ENCODE peak calls at places on chromosomes 7 and 10, in seven cellular contexts. One of them, this sample, is unnamed.

GRCh38 chr10:30827531-30828120 is 198.1 kb upstream of the LYZL2 start:
- DNase-seq in Panc1: no peak
- DNase-seq in hepatocyte: peak
- DNase-seq in activated CD4-positive, alpha-beta T cell treated with anti-CD3 and anti-CD28 coated beads for 24 hours: no peak
- DNase-seq in stimulated activated CD8-positive, alpha-beta memory T cell treated with anti-CD3 and anti-CD28 coated beads, Interleukin-12 subunit alpha, Interleukin-12 subunit beta, amount 100 ng/mL, for 4 hours: no peak
- DNase-seq in NCI-H1092: peak
- DNase-seq in NCI-H748 treated with DMSO at 0.1 percent for 48 hours: peak
- DNase-seq in this sample: peak

GRCh38 chr10:92678196-92678595 is 11.6 kb upstream of the HHEX start:
- DNase-seq in activated CD4-positive, alpha-beta T cell treated with anti-CD3 and anti-CD28 coated beads for 24 hours: no peak
- DNase-seq in NCI-H748 treated with DMSO at 0.1 percent for 48 hours: no peak
- DNase-seq in stimulated activated CD8-positive, alpha-beta memory T cell treated with anti-CD3 and anti-CD28 coated beads, Interleukin-12 subunit alpha, Interleukin-12 subunit beta, amount 100 ng/mL, for 4 hours: no peak
- DNase-seq in Panc1: no peak
- DNase-seq in hepatocyte: no peak
- DNase-seq in NCI-H1092: no peak
- DNase-seq in this sample: no peak

GRCh38 chr10:86411281-86411841 is 44.8 kb upstream of the GRID1 start:
- DNase-seq in hepatocyte: peak
- DNase-seq in NCI-H748 treated with DMSO at 0.1 percent for 48 hours: no peak
- DNase-seq in NCI-H1092: no peak
- DNase-seq in stimulated activated CD8-positive, alpha-beta memory T cell treated with anti-CD3 and anti-CD28 coated beads, Interleukin-12 subunit alpha, Interleukin-12 subunit beta, amount 100 ng/mL, for 4 hours: no peak
- DNase-seq in Panc1: no peak
- DNase-seq in activated CD4-positive, alpha-beta T cell treated with anti-CD3 and anti-CD28 coated beads for 24 hours: no peak
- DNase-seq in this sample: no peak

GRCh38 chr10:87878664-87879459 is 15.4 kb downstream of the PTEN start:
- DNase-seq in NCI-H1092: no peak
- DNase-seq in hepatocyte: no peak
- DNase-seq in stimulated activated CD8-positive, alpha-beta memory T cell treated with anti-CD3 and anti-CD28 coated beads, Interleukin-12 subunit alpha, Interleukin-12 subunit beta, amount 100 ng/mL, for 4 hours: no peak
- DNase-seq in NCI-H748 treated with DMSO at 0.1 percent for 48 hours: no peak
- DNase-seq in Panc1: no peak
- DNase-seq in activated CD4-positive, alpha-beta T cell treated with anti-CD3 and anti-CD28 coated beads for 24 hours: no peak
- DNase-seq in this sample: no peak

GRCh38 chr10:123145542-123146012 is 2.4 kb upstream of the HMX2 start:
- DNase-seq in stimulated activated CD8-positive, alpha-beta memory T cell treated with anti-CD3 and anti-CD28 coated beads, Interleukin-12 subunit alpha, Interleukin-12 subunit beta, amount 100 ng/mL, for 4 hours: no peak
- DNase-seq in NCI-H1092: no peak
- DNase-seq in Panc1: no peak
- DNase-seq in NCI-H748 treated with DMSO at 0.1 percent for 48 hours: no peak
- DNase-seq in activated CD4-positive, alpha-beta T cell treated with anti-CD3 and anti-CD28 coated beads for 24 hours: no peak
- DNase-seq in hepatocyte: no peak
- DNase-seq in this sample: no peak

GRCh38 chr10:126597206-126597605 is 73.3 kb downstream of the C10orf90 start:
- DNase-seq in NCI-H1092: no peak
- DNase-seq in NCI-H748 treated with DMSO at 0.1 percent for 48 hours: no peak
- DNase-seq in Panc1: no peak
- DNase-seq in hepatocyte: no peak
- DNase-seq in activated CD4-positive, alpha-beta T cell treated with anti-CD3 and anti-CD28 coated beads for 24 hours: no peak
- DNase-seq in stimulated activated CD8-positive, alpha-beta memory T cell treated with anti-CD3 and anti-CD28 coated beads, Interleukin-12 subunit alpha, Interleukin-12 subunit beta, amount 100 ng/mL, for 4 hours: no peak
- DNase-seq in this sample: no peak

GRCh38 chr10:69861251-69862240 is 59.8 kb downstream of the COL13A1 start:
- DNase-seq in NCI-H1092: no peak
- DNase-seq in hepatocyte: peak
- DNase-seq in Panc1: peak
- DNase-seq in stimulated activated CD8-positive, alpha-beta memory T cell treated with anti-CD3 and anti-CD28 coated beads, Interleukin-12 subunit alpha, Interleukin-12 subunit beta, amount 100 ng/mL, for 4 hours: no peak
- DNase-seq in NCI-H748 treated with DMSO at 0.1 percent for 48 hours: no peak
- DNase-seq in activated CD4-positive, alpha-beta T cell treated with anti-CD3 and anti-CD28 coated beads for 24 hours: no peak
- DNase-seq in this sample: no peak

GRCh38 chr10:121764241-121764942 is 163.4 kb downstream of the ATE1 start:
- DNase-seq in Panc1: no peak
- DNase-seq in NCI-H1092: no peak
- DNase-seq in hepatocyte: no peak
- DNase-seq in activated CD4-positive, alpha-beta T cell treated with anti-CD3 and anti-CD28 coated beads for 24 hours: no peak
- DNase-seq in NCI-H748 treated with DMSO at 0.1 percent for 48 hours: no peak
- DNase-seq in stimulated activated CD8-positive, alpha-beta memory T cell treated with anti-CD3 and anti-CD28 coated beads, Interleukin-12 subunit alpha, Interleukin-12 subunit beta, amount 100 ng/mL, for 4 hours: no peak
- DNase-seq in this sample: no peak

GRCh38 chr7:69412331-69413146 is 185.7 kb upstream of the AUTS2 start:
- DNase-seq in activated CD4-positive, alpha-beta T cell treated with anti-CD3 and anti-CD28 coated beads for 24 hours: no peak
- DNase-seq in hepatocyte: peak
- DNase-seq in NCI-H1092: no peak
- DNase-seq in Panc1: peak
- DNase-seq in NCI-H748 treated with DMSO at 0.1 percent for 48 hours: no peak
- DNase-seq in stimulated activated CD8-positive, alpha-beta memory T cell treated with anti-CD3 and anti-CD28 coated beads, Interleukin-12 subunit alpha, Interleukin-12 subunit beta, amount 100 ng/mL, for 4 hours: no peak
- DNase-seq in this sample: no peak

GRCh38 chr7:81245353-81245752 is 326.5 kb upstream of the SEMA3C start:
- DNase-seq in Panc1: no peak
- DNase-seq in activated CD4-positive, alpha-beta T cell treated with anti-CD3 and anti-CD28 coated beads for 24 hours: no peak
- DNase-seq in stimulated activated CD8-positive, alpha-beta memory T cell treated with anti-CD3 and anti-CD28 coated beads, Interleukin-12 subunit alpha, Interleukin-12 subunit beta, amount 100 ng/mL, for 4 hours: no peak
- DNase-seq in NCI-H748 treated with DMSO at 0.1 percent for 48 hours: no peak
- DNase-seq in NCI-H1092: no peak
- DNase-seq in hepatocyte: no peak
- DNase-seq in this sample: no peak

GRCh38 chr7:120353171-120353570 is 80.2 kb downstream of the KCND2 start:
- DNase-seq in stimulated activated CD8-positive, alpha-beta memory T cell treated with anti-CD3 and anti-CD28 coated beads, Interleukin-12 subunit alpha, Interleukin-12 subunit beta, amount 100 ng/mL, for 4 hours: no peak
- DNase-seq in activated CD4-positive, alpha-beta T cell treated with anti-CD3 and anti-CD28 coated beads for 24 hours: no peak
- DNase-seq in NCI-H1092: no peak
- DNase-seq in NCI-H748 treated with DMSO at 0.1 percent for 48 hours: no peak
- DNase-seq in Panc1: no peak
- DNase-seq in hepatocyte: no peak
- DNase-seq in this sample: no peak

GRCh38 chr7:8500286-8500685 is 66.9 kb downstream of the NXPH1 start:
- DNase-seq in stimulated activated CD8-positive, alpha-beta memory T cell treated with anti-CD3 and anti-CD28 coated beads, Interleukin-12 subunit alpha, Interleukin-12 subunit beta, amount 100 ng/mL, for 4 hours: no peak
- DNase-seq in activated CD4-positive, alpha-beta T cell treated with anti-CD3 and anti-CD28 coated beads for 24 hours: no peak
- DNase-seq in NCI-H748 treated with DMSO at 0.1 percent for 48 hours: no peak
- DNase-seq in hepatocyte: no peak
- DNase-seq in Panc1: no peak
- DNase-seq in NCI-H1092: no peak
- DNase-seq in this sample: no peak

GRCh38 chr7:124351950-124352349 is 319.1 kb upstream of the TMEM229A start:
- DNase-seq in NCI-H1092: no peak
- DNase-seq in NCI-H748 treated with DMSO at 0.1 percent for 48 hours: no peak
- DNase-seq in hepatocyte: no peak
- DNase-seq in stimulated activated CD8-positive, alpha-beta memory T cell treated with anti-CD3 and anti-CD28 coated beads, Interleukin-12 subunit alpha, Interleukin-12 subunit beta, amount 100 ng/mL, for 4 hours: no peak
- DNase-seq in Panc1: no peak
- DNase-seq in activated CD4-positive, alpha-beta T cell treated with anti-CD3 and anti-CD28 coated beads for 24 hours: no peak
- DNase-seq in this sample: no peak

GRCh38 chr7:127226685-127227374 is 25.9 kb downstream of the GRM8 start:
- DNase-seq in Panc1: no peak
- DNase-seq in NCI-H1092: no peak
- DNase-seq in NCI-H748 treated with DMSO at 0.1 percent for 48 hours: no peak
- DNase-seq in stimulated activated CD8-positive, alpha-beta memory T cell treated with anti-CD3 and anti-CD28 coated beads, Interleukin-12 subunit alpha, Interleukin-12 subunit beta, amount 100 ng/mL, for 4 hours: no peak
- DNase-seq in hepatocyte: no peak
- DNase-seq in activated CD4-positive, alpha-beta T cell treated with anti-CD3 and anti-CD28 coated beads for 24 hours: no peak
- DNase-seq in this sample: no peak

GRCh38 chr10:89122431-89123066 is 84.6 kb downstream of the CH25H start:
- DNase-seq in Panc1: no peak
- DNase-seq in NCI-H748 treated with DMSO at 0.1 percent for 48 hours: no peak
- DNase-seq in activated CD4-positive, alpha-beta T cell treated with anti-CD3 and anti-CD28 coated beads for 24 hours: no peak
- DNase-seq in hepatocyte: no peak
- DNase-seq in NCI-H1092: no peak
- DNase-seq in stimulated activated CD8-positive, alpha-beta memory T cell treated with anti-CD3 and anti-CD28 coated beads, Interleukin-12 subunit alpha, Interleukin-12 subunit beta, amount 100 ng/mL, for 4 hours: no peak
- DNase-seq in this sample: no peak

GRCh38 chr10:13351340-13351915 is 3.3 kb upstream of the SEPHS1 start:
- DNase-seq in stimulated activated CD8-positive, alpha-beta memory T cell treated with anti-CD3 and anti-CD28 coated beads, Interleukin-12 subunit alpha, Interleukin-12 subunit beta, amount 100 ng/mL, for 4 hours: no peak
- DNase-seq in NCI-H748 treated with DMSO at 0.1 percent for 48 hours: no peak
- DNase-seq in activated CD4-positive, alpha-beta T cell treated with anti-CD3 and anti-CD28 coated beads for 24 hours: no peak
- DNase-seq in Panc1: no peak
- DNase-seq in hepatocyte: no peak
- DNase-seq in NCI-H1092: no peak
- DNase-seq in this sample: no peak

GRCh38 chr7:68121655-68122054 is 1125.0 kb downstream of the TYW1 start:
- DNase-seq in stimulated activated CD8-positive, alpha-beta memory T cell treated with anti-CD3 and anti-CD28 coated beads, Interleukin-12 subunit alpha, Interleukin-12 subunit beta, amount 100 ng/mL, for 4 hours: no peak
- DNase-seq in Panc1: no peak
- DNase-seq in NCI-H1092: no peak
- DNase-seq in hepatocyte: no peak
- DNase-seq in activated CD4-positive, alpha-beta T cell treated with anti-CD3 and anti-CD28 coated beads for 24 hours: no peak
- DNase-seq in NCI-H748 treated with DMSO at 0.1 percent for 48 hours: no peak
- DNase-seq in this sample: no peak

GRCh38 chr10:14190702-14191101 is 140.0 kb downstream of the FRMD4A start:
- DNase-seq in hepatocyte: no peak
- DNase-seq in NCI-H1092: no peak
- DNase-seq in activated CD4-positive, alpha-beta T cell treated with anti-CD3 and anti-CD28 coated beads for 24 hours: no peak
- DNase-seq in NCI-H748 treated with DMSO at 0.1 percent for 48 hours: no peak
- DNase-seq in Panc1: no peak
- DNase-seq in stimulated activated CD8-positive, alpha-beta memory T cell treated with anti-CD3 and anti-CD28 coated beads, Interleukin-12 subunit alpha, Interleukin-12 subunit beta, amount 100 ng/mL, for 4 hours: no peak
- DNase-seq in this sample: no peak

GRCh38 chr10:77251297-77252013 is 386.2 kb downstream of the KCNMA1 start:
- DNase-seq in activated CD4-positive, alpha-beta T cell treated with anti-CD3 and anti-CD28 coated beads for 24 hours: no peak
- DNase-seq in NCI-H1092: no peak
- DNase-seq in NCI-H748 treated with DMSO at 0.1 percent for 48 hours: no peak
- DNase-seq in Panc1: no peak
- DNase-seq in stimulated activated CD8-positive, alpha-beta memory T cell treated with anti-CD3 and anti-CD28 coated beads, Interleukin-12 subunit alpha, Interleukin-12 subunit beta, amount 100 ng/mL, for 4 hours: no peak
- DNase-seq in hepatocyte: peak
- DNase-seq in this sample: no peak

GRCh38 chr10:59907918-59908807 is 1.8 kb upstream of the CCDC6 start:
- DNase-seq in hepatocyte: peak
- DNase-seq in stimulated activated CD8-positive, alpha-beta memory T cell treated with anti-CD3 and anti-CD28 coated beads, Interleukin-12 subunit alpha, Interleukin-12 subunit beta, amount 100 ng/mL, for 4 hours: no peak
- DNase-seq in NCI-H1092: no peak
- DNase-seq in NCI-H748 treated with DMSO at 0.1 percent for 48 hours: peak
- DNase-seq in Panc1: peak
- DNase-seq in activated CD4-positive, alpha-beta T cell treated with anti-CD3 and anti-CD28 coated beads for 24 hours: no peak
- DNase-seq in this sample: no peak

GRCh38 chr10:19412531-19412930 is 363.9 kb downstream of the MALRD1 start:
- DNase-seq in Panc1: no peak
- DNase-seq in NCI-H1092: no peak
- DNase-seq in activated CD4-positive, alpha-beta T cell treated with anti-CD3 and anti-CD28 coated beads for 24 hours: no peak
- DNase-seq in NCI-H748 treated with DMSO at 0.1 percent for 48 hours: no peak
- DNase-seq in hepatocyte: peak
- DNase-seq in stimulated activated CD8-positive, alpha-beta memory T cell treated with anti-CD3 and anti-CD28 coated beads, Interleukin-12 subunit alpha, Interleukin-12 subunit beta, amount 100 ng/mL, for 4 hours: no peak
- DNase-seq in this sample: no peak

GRCh38 chr10:130721971-130722370 is 585.8 kb downstream of the GLRX3 start:
- DNase-seq in activated CD4-positive, alpha-beta T cell treated with anti-CD3 and anti-CD28 coated beads for 24 hours: no peak
- DNase-seq in Panc1: no peak
- DNase-seq in hepatocyte: no peak
- DNase-seq in stimulated activated CD8-positive, alpha-beta memory T cell treated with anti-CD3 and anti-CD28 coated beads, Interleukin-12 subunit alpha, Interleukin-12 subunit beta, amount 100 ng/mL, for 4 hours: no peak
- DNase-seq in NCI-H1092: no peak
- DNase-seq in NCI-H748 treated with DMSO at 0.1 percent for 48 hours: no peak
- DNase-seq in this sample: no peak

GRCh38 chr7:58086871-58087535 is 637.0 kb downstream of the ZNF716 start:
- DNase-seq in hepatocyte: no peak
- DNase-seq in stimulated activated CD8-positive, alpha-beta memory T cell treated with anti-CD3 and anti-CD28 coated beads, Interleukin-12 subunit alpha, Interleukin-12 subunit beta, amount 100 ng/mL, for 4 hours: no peak
- DNase-seq in NCI-H748 treated with DMSO at 0.1 percent for 48 hours: no peak
- DNase-seq in NCI-H1092: no peak
- DNase-seq in Panc1: no peak
- DNase-seq in activated CD4-positive, alpha-beta T cell treated with anti-CD3 and anti-CD28 coated beads for 24 hours: no peak
- DNase-seq in this sample: no peak

GRCh38 chr7:44380831-44381493 is 55.6 kb upstream of the CAMK2B start:
- DNase-seq in NCI-H1092: no peak
- DNase-seq in activated CD4-positive, alpha-beta T cell treated with anti-CD3 and anti-CD28 coated beads for 24 hours: no peak
- DNase-seq in stimulated activated CD8-positive, alpha-beta memory T cell treated with anti-CD3 and anti-CD28 coated beads, Interleukin-12 subunit alpha, Interleukin-12 subunit beta, amount 100 ng/mL, for 4 hours: no peak
- DNase-seq in NCI-H748 treated with DMSO at 0.1 percent for 48 hours: no peak
- DNase-seq in Panc1: no peak
- DNase-seq in hepatocyte: no peak
- DNase-seq in this sample: no peak

GRCh38 chr10:59894114-59894513 is 12.2 kb downstream of the CCDC6 start:
- DNase-seq in hepatocyte: no peak
- DNase-seq in NCI-H1092: no peak
- DNase-seq in stimulated activated CD8-positive, alpha-beta memory T cell treated with anti-CD3 and anti-CD28 coated beads, Interleukin-12 subunit alpha, Interleukin-12 subunit beta, amount 100 ng/mL, for 4 hours: no peak
- DNase-seq in activated CD4-positive, alpha-beta T cell treated with anti-CD3 and anti-CD28 coated beads for 24 hours: no peak
- DNase-seq in NCI-H748 treated with DMSO at 0.1 percent for 48 hours: no peak
- DNase-seq in Panc1: no peak
- DNase-seq in this sample: no peak

GRCh38 chr7:130875265-130875741 is 141.3 kb upstream of the KLF14 start:
- DNase-seq in activated CD4-positive, alpha-beta T cell treated with anti-CD3 and anti-CD28 coated beads for 24 hours: no peak
- DNase-seq in stimulated activated CD8-positive, alpha-beta memory T cell treated with anti-CD3 and anti-CD28 coated beads, Interleukin-12 subunit alpha, Interleukin-12 subunit beta, amount 100 ng/mL, for 4 hours: no peak
- DNase-seq in NCI-H748 treated with DMSO at 0.1 percent for 48 hours: no peak
- DNase-seq in hepatocyte: peak
- DNase-seq in Panc1: no peak
- DNase-seq in NCI-H1092: peak
- DNase-seq in this sample: peak

GRCh38 chr7:1364906-1365570 is 94.2 kb downstream of the MICALL2 start:
- DNase-seq in stimulated activated CD8-positive, alpha-beta memory T cell treated with anti-CD3 and anti-CD28 coated beads, Interleukin-12 subunit alpha, Interleukin-12 subunit beta, amount 100 ng/mL, for 4 hours: no peak
- DNase-seq in hepatocyte: no peak
- DNase-seq in NCI-H748 treated with DMSO at 0.1 percent for 48 hours: no peak
- DNase-seq in NCI-H1092: no peak
- DNase-seq in activated CD4-positive, alpha-beta T cell treated with anti-CD3 and anti-CD28 coated beads for 24 hours: no peak
- DNase-seq in Panc1: no peak
- DNase-seq in this sample: no peak

GRCh38 chr7:26308551-26308950 is 16.9 kb downstream of the SNX10 start:
- DNase-seq in stimulated activated CD8-positive, alpha-beta memory T cell treated with anti-CD3 and anti-CD28 coated beads, Interleukin-12 subunit alpha, Interleukin-12 subunit beta, amount 100 ng/mL, for 4 hours: no peak
- DNase-seq in NCI-H748 treated with DMSO at 0.1 percent for 48 hours: no peak
- DNase-seq in NCI-H1092: no peak
- DNase-seq in Panc1: no peak
- DNase-seq in activated CD4-positive, alpha-beta T cell treated with anti-CD3 and anti-CD28 coated beads for 24 hours: no peak
- DNase-seq in hepatocyte: no peak
- DNase-seq in this sample: no peak

GRCh38 chr10:15567952-15568351 is 151.8 kb downstream of the ITGA8 start:
- DNase-seq in hepatocyte: no peak
- DNase-seq in Panc1: no peak
- DNase-seq in activated CD4-positive, alpha-beta T cell treated with anti-CD3 and anti-CD28 coated beads for 24 hours: no peak
- DNase-seq in NCI-H1092: no peak
- DNase-seq in stimulated activated CD8-positive, alpha-beta memory T cell treated with anti-CD3 and anti-CD28 coated beads, Interleukin-12 subunit alpha, Interleukin-12 subunit beta, amount 100 ng/mL, for 4 hours: no peak
- DNase-seq in NCI-H748 treated with DMSO at 0.1 percent for 48 hours: no peak
- DNase-seq in this sample: no peak

GRCh38 chr7:131103997-131104396 is 223.7 kb upstream of the MKLN1 start:
- DNase-seq in NCI-H748 treated with DMSO at 0.1 percent for 48 hours: no peak
- DNase-seq in activated CD4-positive, alpha-beta T cell treated with anti-CD3 and anti-CD28 coated beads for 24 hours: no peak
- DNase-seq in stimulated activated CD8-positive, alpha-beta memory T cell treated with anti-CD3 and anti-CD28 coated beads, Interleukin-12 subunit alpha, Interleukin-12 subunit beta, amount 100 ng/mL, for 4 hours: no peak
- DNase-seq in Panc1: no peak
- DNase-seq in hepatocyte: no peak
- DNase-seq in NCI-H1092: no peak
- DNase-seq in this sample: no peak

GRCh38 chr10:109919224-109919623 is 4.1 kb downstream of the XPNPEP1 start:
- DNase-seq in NCI-H748 treated with DMSO at 0.1 percent for 48 hours: no peak
- DNase-seq in stimulated activated CD8-positive, alpha-beta memory T cell treated with anti-CD3 and anti-CD28 coated beads, Interleukin-12 subunit alpha, Interleukin-12 subunit beta, amount 100 ng/mL, for 4 hours: no peak
- DNase-seq in hepatocyte: no peak
- DNase-seq in NCI-H1092: no peak
- DNase-seq in Panc1: no peak
- DNase-seq in activated CD4-positive, alpha-beta T cell treated with anti-CD3 and anti-CD28 coated beads for 24 hours: no peak
- DNase-seq in this sample: no peak

GRCh38 chr7:77580762-77581350 is 43.8 kb downstream of the PTPN12 start:
- DNase-seq in NCI-H748 treated with DMSO at 0.1 percent for 48 hours: no peak
- DNase-seq in Panc1: no peak
- DNase-seq in NCI-H1092: no peak
- DNase-seq in hepatocyte: no peak
- DNase-seq in activated CD4-positive, alpha-beta T cell treated with anti-CD3 and anti-CD28 coated beads for 24 hours: no peak
- DNase-seq in stimulated activated CD8-positive, alpha-beta memory T cell treated with anti-CD3 and anti-CD28 coated beads, Interleukin-12 subunit alpha, Interleukin-12 subunit beta, amount 100 ng/mL, for 4 hours: no peak
- DNase-seq in this sample: no peak

GRCh38 chr7:19290936-19291335 is 145.7 kb upstream of the FERD3L start:
- DNase-seq in stimulated activated CD8-positive, alpha-beta memory T cell treated with anti-CD3 and anti-CD28 coated beads, Interleukin-12 subunit alpha, Interleukin-12 subunit beta, amount 100 ng/mL, for 4 hours: no peak
- DNase-seq in NCI-H1092: no peak
- DNase-seq in activated CD4-positive, alpha-beta T cell treated with anti-CD3 and anti-CD28 coated beads for 24 hours: no peak
- DNase-seq in Panc1: no peak
- DNase-seq in NCI-H748 treated with DMSO at 0.1 percent for 48 hours: no peak
- DNase-seq in hepatocyte: no peak
- DNase-seq in this sample: no peak

GRCh38 chr10:4062072-4062471 is 277.1 kb upstream of the KLF6 start:
- DNase-seq in activated CD4-positive, alpha-beta T cell treated with anti-CD3 and anti-CD28 coated beads for 24 hours: no peak
- DNase-seq in Panc1: no peak
- DNase-seq in stimulated activated CD8-positive, alpha-beta memory T cell treated with anti-CD3 and anti-CD28 coated beads, Interleukin-12 subunit alpha, Interleukin-12 subunit beta, amount 100 ng/mL, for 4 hours: no peak
- DNase-seq in hepatocyte: no peak
- DNase-seq in NCI-H1092: no peak
- DNase-seq in NCI-H748 treated with DMSO at 0.1 percent for 48 hours: no peak
- DNase-seq in this sample: no peak

GRCh38 chr10:98467506-98468318 is 21.0 kb upstream of the HPS1 start:
- DNase-seq in activated CD4-positive, alpha-beta T cell treated with anti-CD3 and anti-CD28 coated beads for 24 hours: peak
- DNase-seq in NCI-H1092: no peak
- DNase-seq in Panc1: peak
- DNase-seq in hepatocyte: peak
- DNase-seq in stimulated activated CD8-positive, alpha-beta memory T cell treated with anti-CD3 and anti-CD28 coated beads, Interleukin-12 subunit alpha, Interleukin-12 subunit beta, amount 100 ng/mL, for 4 hours: peak
- DNase-seq in NCI-H748 treated with DMSO at 0.1 percent for 48 hours: peak
- DNase-seq in this sample: peak

GRCh38 chr10:86868353-86868752 is 89.1 kb downstream of the MMRN2 start:
- DNase-seq in NCI-H1092: no peak
- DNase-seq in stimulated activated CD8-positive, alpha-beta memory T cell treated with anti-CD3 and anti-CD28 coated beads, Interleukin-12 subunit alpha, Interleukin-12 subunit beta, amount 100 ng/mL, for 4 hours: no peak
- DNase-seq in activated CD4-positive, alpha-beta T cell treated with anti-CD3 and anti-CD28 coated beads for 24 hours: no peak
- DNase-seq in NCI-H748 treated with DMSO at 0.1 percent for 48 hours: no peak
- DNase-seq in hepatocyte: peak
- DNase-seq in Panc1: no peak
- DNase-seq in this sample: no peak

GRCh38 chr10:43078986-43079273 is 2.1 kb downstream of the RET start:
- DNase-seq in activated CD4-positive, alpha-beta T cell treated with anti-CD3 and anti-CD28 coated beads for 24 hours: no peak
- DNase-seq in NCI-H748 treated with DMSO at 0.1 percent for 48 hours: no peak
- DNase-seq in Panc1: no peak
- DNase-seq in NCI-H1092: no peak
- DNase-seq in hepatocyte: peak
- DNase-seq in stimulated activated CD8-positive, alpha-beta memory T cell treated with anti-CD3 and anti-CD28 coated beads, Interleukin-12 subunit alpha, Interleukin-12 subunit beta, amount 100 ng/mL, for 4 hours: no peak
- DNase-seq in this sample: no peak

GRCh38 chr7:105151152-105151551 is 137.1 kb downstream of the KMT2E start:
- DNase-seq in activated CD4-positive, alpha-beta T cell treated with anti-CD3 and anti-CD28 coated beads for 24 hours: no peak
- DNase-seq in Panc1: no peak
- DNase-seq in stimulated activated CD8-positive, alpha-beta memory T cell treated with anti-CD3 and anti-CD28 coated beads, Interleukin-12 subunit alpha, Interleukin-12 subunit beta, amount 100 ng/mL, for 4 hours: no peak
- DNase-seq in NCI-H748 treated with DMSO at 0.1 percent for 48 hours: no peak
- DNase-seq in NCI-H1092: no peak
- DNase-seq in hepatocyte: no peak
- DNase-seq in this sample: no peak

This sample was measured in NCI-H345.